ENCODE peak calls at places on chromosomes 11 and 22, in five cellular contexts. U, N, B, S and L are unnamed samples.

GRCh38 chr22:40728731-40729189 is 49.5 kb downstream of the MCHR1 start:
- DNase-seq in U (peak; percentile 68), N (no peak), B (no peak), S (peak; percentile 61), L (no peak)

GRCh38 chr11:235180-235997 is 753 bp downstream of the SIRT3 start:
- DNase-seq in U (no peak), N (no peak), B (no peak), S (no peak), L (no peak)

GRCh38 chr11:38060930-38061329 is 1462.9 kb upstream of the RAG2 start:
- DNase-seq in U (no peak), N (peak; percentile 11), B (no peak), S (no peak), L (no peak)

GRCh38 chr11:115528217-115528616 is 24.0 kb upstream of the CADM1 start:
- DNase-seq in U (peak; percentile 57), N (no peak), B (peak; percentile 45), S (no peak), L (no peak)

GRCh38 chr11:47861762-47862161 is 13.6 kb upstream of the NUP160 start:
- DNase-seq in U (no peak), N (peak; percentile 70), B (no peak), S (no peak), L (peak; percentile 91)

GRCh38 chr22:24760708-24761306 is 13.7 kb downstream of the PIWIL3 start:
- DNase-seq in U (no peak), N (no peak), B (no peak), S (no peak), L (no peak)

GRCh38 chr22:48320671-48321515 is 1506.8 kb downstream of the BRD1 start:
- DNase-seq in U (no peak), N (no peak), B (no peak), S (no peak), L (no peak)

GRCh38 chr11:116882386-116882785 is 45.0 kb upstream of the APOA1 start:
- DNase-seq in U (no peak), N (peak; percentile 32), B (no peak), S (no peak), L (peak; percentile 88)

GRCh38 chr22:49598338-49598737 is 229.3 kb downstream of the BRD1 start:
- DNase-seq in U (no peak), N (no peak), B (no peak), S (no peak), L (no peak)

GRCh38 chr22:49599039-49599438 is 228.6 kb downstream of the BRD1 start:
- DNase-seq in U (no peak), N (no peak), B (no peak), S (no peak), L (no peak)

GRCh38 chr22:49600891-49601431 is 226.7 kb downstream of the BRD1 start:
- DNase-seq in U (no peak), N (no peak), B (no peak), S (peak; percentile 16), L (no peak)

GRCh38 chr22:49600452-49600847 is 227.2 kb downstream of the BRD1 start:
- DNase-seq in U (no peak), N (no peak), B (no peak), S (no peak), L (no peak)

GRCh38 chr22:49599691-49600451 is 227.8 kb downstream of the BRD1 start:
- DNase-seq in U (no peak), N (no peak), B (no peak), S (no peak), L (no peak)
- H3K4me1 ChIP-seq in U (no peaks in the 10 kb centered on the region), N (no peaks in the 10 kb centered on the region), B (no peaks in the 10 kb centered on the region), S (no peaks in the 10 kb centered on the region), L (no peaks in the 10 kb centered on the region)

GRCh38 chr11:75668508-75669297 is at the start of gene MAP6:
- DNase-seq in U (peak; percentile 72), N (peak; percentile 39), B (peak; percentile 73), S (no peak), L (peak; percentile 71)
- H2AFZ ChIP-seq in U (peak within 1 kb of the TSS; percentile 90), N (peak within 1 kb of the TSS; percentile 88), B (peak within 1 kb of the TSS; percentile 94), S (no peak within 1 kb of the TSS), L (peak within 1 kb of the TSS; percentile 84)

GRCh38 chr22:19085233-19086043 is 36.8 kb downstream of the DGCR2 start:
- DNase-seq in U (peak; percentile 41), N (peak; percentile 51), B (peak; percentile 37), S (peak; percentile 85), L (peak; percentile 56)
- TF ChIP-seq EZH2phosphoT487 in U (no peak), N (no peak), B (no peak), S (no peak), L (no peak)

GRCh38 chr11:44945639-44946038 is 5.0 kb downstream of the TP53I11 start:
- DNase-seq in U (no peak), N (no peak), B (no peak), S (no peak), L (no peak)

GRCh38 chr11:44943118-44943517 is 7.6 kb downstream of the TP53I11 start:
- DNase-seq in U (no peak), N (no peak), B (no peak), S (peak; percentile 83), L (no peak)

GRCh38 chr11:44944853-44945235 is 5.8 kb downstream of the TP53I11 start:
- DNase-seq in U (no peak), N (peak; percentile 64), B (no peak), S (no peak), L (no peak)

GRCh38 chr11:44943696-44944095 is 7.0 kb downstream of the TP53I11 start:
- DNase-seq in U (no peak), N (no peak), B (no peak), S (peak; percentile 62), L (no peak)

DNA sequence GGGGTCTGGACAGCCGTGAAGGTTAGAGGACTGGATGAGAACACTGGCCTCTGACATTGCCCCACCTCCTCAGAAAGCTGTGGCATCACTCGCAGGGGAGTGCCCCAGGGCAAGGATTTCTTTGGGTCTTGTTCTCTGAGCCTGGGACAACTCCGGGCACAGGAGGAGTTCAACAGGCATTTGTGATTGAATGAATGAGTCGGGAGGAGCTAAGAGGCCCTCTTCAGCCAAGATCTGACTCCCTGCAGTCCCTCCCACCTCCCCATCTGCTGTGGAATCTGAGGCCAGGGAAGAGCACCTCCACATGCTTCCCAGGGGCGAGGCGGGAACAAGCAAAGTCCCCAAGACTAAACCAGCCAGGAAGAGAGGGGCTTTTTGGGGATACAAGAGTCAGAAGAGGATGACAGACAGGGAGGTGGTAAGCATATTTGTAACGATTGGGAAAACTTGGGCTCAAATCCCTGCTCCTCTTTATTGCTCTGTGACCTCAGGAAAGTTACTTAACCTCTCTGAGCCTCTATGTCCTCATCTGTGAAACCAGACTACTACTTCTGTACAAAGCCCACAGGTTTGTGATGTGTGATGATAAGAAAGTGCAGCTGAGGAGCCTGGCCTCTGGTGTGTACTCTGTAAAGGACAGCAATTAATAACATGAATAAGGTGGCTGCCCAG is 6.4 kb downstream of the TP53I11 start:
- DNase-seq in U (no peak), N (no peak), B (no peak), S (no peak), L (no peak)
- H3K4me1 ChIP-seq in U (no peaks in the 10 kb centered on the region), N (peaks cover 12% of the 10 kb centered on the region), B (peaks cover 40% of the 10 kb centered on the region), S (peaks cover 27% of the 10 kb centered on the region), L (no peaks in the 10 kb centered on the region)

DNA sequence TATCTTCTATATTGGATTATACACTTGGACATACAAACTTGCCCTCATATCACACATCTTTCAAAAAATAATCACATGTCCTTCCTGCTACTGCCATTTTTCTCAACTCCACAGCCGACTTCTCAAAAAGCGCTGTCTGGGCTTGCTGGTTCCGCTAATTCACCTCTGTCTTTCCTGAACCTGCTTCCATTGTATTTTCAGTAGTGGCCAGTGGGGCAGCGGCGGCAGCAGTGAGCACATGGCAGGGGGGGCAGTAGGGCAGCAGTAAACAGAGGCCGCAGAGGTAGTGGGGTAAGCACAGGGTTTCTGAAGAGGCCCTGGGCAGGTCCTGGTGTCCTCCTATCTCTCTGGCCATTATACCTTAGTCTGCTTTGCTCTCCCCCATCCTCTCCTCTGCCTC is 126.3 kb downstream of the RRAS2 start:
- DNase-seq in U (no peak), N (peak; percentile 14), B (peak; percentile 67), S (no peak), L (no peak)
- H2AFZ ChIP-seq in U (no peak overlapping the region), N (no peak overlapping the region), B (peak overlapping the region; percentile 91), S (no peak overlapping the region), L (no peak overlapping the region)

DNA sequence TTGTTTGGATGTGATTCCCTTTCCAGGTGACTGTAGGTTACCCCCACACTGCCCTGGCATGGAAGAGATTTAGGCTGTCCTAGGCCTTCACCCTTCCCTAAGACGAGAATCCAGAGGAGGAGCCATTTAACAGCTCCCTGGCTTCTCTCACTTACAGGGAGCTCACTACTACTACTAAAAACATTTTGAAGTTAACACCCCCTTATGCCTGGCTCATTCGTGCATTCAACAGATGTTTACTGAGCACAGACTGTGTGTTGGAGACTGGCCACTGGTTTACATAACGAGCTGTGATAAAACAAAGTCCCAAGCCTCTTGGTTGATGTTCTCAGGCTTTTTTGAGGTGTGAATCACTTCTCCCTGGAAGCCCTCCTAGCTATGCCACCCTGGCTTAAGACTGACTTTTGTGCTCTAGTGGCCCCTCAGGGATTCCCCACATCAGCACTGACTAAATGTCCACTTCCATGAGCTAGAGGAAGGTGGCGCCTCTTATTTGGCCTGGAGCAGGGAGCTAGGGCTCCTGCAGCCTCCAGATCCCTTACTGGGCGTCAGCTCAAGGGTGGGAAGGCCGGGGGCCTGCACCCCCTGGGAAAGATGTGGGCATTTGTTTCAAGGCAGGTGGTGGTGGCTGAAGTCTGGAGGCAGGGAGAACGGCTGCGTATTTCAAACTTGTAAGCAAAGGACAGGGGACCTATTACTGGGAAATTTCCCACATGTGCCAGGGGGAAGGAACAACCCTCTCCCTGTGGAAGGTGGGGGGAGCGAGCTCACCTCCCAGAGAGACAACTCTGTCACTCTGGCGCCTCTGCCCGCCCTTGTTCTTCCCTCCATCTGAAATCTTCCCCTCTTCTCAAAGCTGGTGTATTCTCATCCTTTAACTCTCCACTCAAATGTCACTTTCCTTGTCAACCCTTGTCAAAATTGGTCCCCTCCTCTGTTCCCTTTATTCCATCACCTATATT is 19.4 kb upstream of the MALAT1 start:
- DNase-seq in U (peak; percentile 71), N (no peak), B (peak; percentile 83), S (no peak), L (peak; percentile 98)
- TF ChIP-seq EZH2phosphoT487 in U (no peak), N (no peak), B (no peak), S (no peak), L (no peak)

GRCh38 chr11:134949121-134949591 is 537.1 kb upstream of the B3GAT1 start:
- DNase-seq in U (no peak), N (peak; percentile 66), B (no peak), S (no peak), L (peak; percentile 82)

GRCh38 chr11:134947556-134947955 is 535.5 kb upstream of the B3GAT1 start:
- DNase-seq in U (no peak), N (no peak), B (no peak), S (no peak), L (no peak)

GRCh38 chr11:134951305-134951700 is 539.3 kb upstream of the B3GAT1 start:
- DNase-seq in U (peak; percentile 38), N (peak; percentile 30), B (no peak), S (no peak), L (peak; percentile 87)

GRCh38 chr11:134949716-134950115 is 537.7 kb upstream of the B3GAT1 start:
- DNase-seq in U (no peak), N (no peak), B (no peak), S (no peak), L (peak; percentile 59)

GRCh38 chr11:134950692-134951304 is 538.8 kb upstream of the B3GAT1 start:
- DNase-seq in U (no peak), N (peak; percentile 32), B (no peak), S (no peak), L (peak; percentile 73)
- H3K4me1 ChIP-seq in U (no peaks in the 10 kb centered on the region), N (peaks cover 17% of the 10 kb centered on the region), B (no peaks in the 10 kb centered on the region), S (no peaks in the 10 kb centered on the region), L (peaks cover 33% of the 10 kb centered on the region)